ENCODE peak calls at places on chromosomes 11 and 22, in eight cellular contexts. X is naive thymus-derived CD4-positive, alpha-beta T cell; M is NCI-H345; Y is AG04449; V is GF-D8; P is T-helper 2 cell; F is ovary; E is activated CD8-positive, alpha-beta memory T cell treated with anti-CD3 and anti-CD28 coated beads, Interleukin-2, amount 50 U/mL, for 48 hours. N is an unnamed sample.

GRCh38 chr11:35483131-35483800 is 42.1 kb downstream of the PAMR1 start:
- DNase-seq in X (no peak), M (no peak), Y (peak), V (no peak), P (no peak), F (no peak), E (no peak), N (no peak)

GRCh38 chr11:6925636-6926207 is 504 bp upstream of the ZNF215 start:
- DNase-seq in X (no peak), M (peak), Y (no peak), V (no peak), P (no peak), F (no peak), E (no peak), N (no peak)

GRCh38 chr11:63805844-63806415 is 7.3 kb upstream of the SPINDOC start:
- DNase-seq in X (no peak), M (no peak), Y (no peak), V (no peak), P (no peak), F (no peak), E (no peak), N (no peak)

GRCh38 chr11:58390551-58391063 is 16.1 kb downstream of the OR5B3 start:
- DNase-seq in X (no peak), M (no peak), Y (no peak), V (no peak), P (no peak), F (no peak), E (no peak), N (no peak)

GRCh38 chr11:47443028-47443700 is 5.8 kb downstream of the RAPSN start:
- DNase-seq in X (no peak), M (peak), Y (no peak), V (no peak), P (no peak), F (no peak), E (no peak), N (no peak)

GRCh38 chr11:26753738-26754504 is 32.1 kb upstream of the SLC5A12 start:
- DNase-seq in X (no peak), M (peak), Y (peak), V (no peak), P (no peak), F (peak), E (no peak), N (peak)

GRCh38 chr22:21865041-21865440 is 2.4 kb downstream of the MAPK1 start:
- DNase-seq in X (no peak), M (no peak), Y (peak), V (no peak), P (no peak), F (peak), E (no peak), N (no peak)

GRCh38 chr11:88181776-88182175 is 6.5 kb upstream of the RAB38 start:
- DNase-seq in X (no peak), M (no peak), Y (no peak), V (no peak), P (no peak), F (no peak), E (no peak), N (no peak)

GRCh38 chr11:45097721-45098493 is 48.5 kb upstream of the PRDM11 start:
- DNase-seq in X (no peak), M (no peak), Y (no peak), V (no peak), P (no peak), F (peak), E (peak), N (no peak)

GRCh38 chr11:102430158-102430836 is 22.3 kb downstream of the TMEM123 start:
- DNase-seq in X (no peak), M (no peak), Y (no peak), V (peak), P (no peak), F (no peak), E (no peak), N (no peak)

GRCh38 chr11:28284206-28284605 is 176.0 kb downstream of the METTL15 start:
- DNase-seq in X (no peak), M (no peak), Y (peak), V (no peak), P (no peak), F (no peak), E (no peak), N (no peak)

GRCh38 chr11:48116843-48117242 is 99.8 kb upstream of the OR4B1 start:
- DNase-seq in X (no peak), M (no peak), Y (no peak), V (no peak), P (no peak), F (no peak), E (no peak), N (no peak)

GRCh38 chr11:42631223-42631843 is 680.5 kb upstream of the API5 start:
- DNase-seq in X (no peak), M (no peak), Y (no peak), V (no peak), P (no peak), F (no peak), E (no peak), N (no peak)

GRCh38 chr11:32307921-32308320 is 127.4 kb downstream of the WT1 start:
- DNase-seq in X (no peak), M (no peak), Y (no peak), V (no peak), P (no peak), F (no peak), E (no peak), N (no peak)

GRCh38 chr11:2439820-2440219 is 4.5 kb downstream of the TRPM5 start:
- DNase-seq in X (no peak), M (no peak), Y (no peak), V (no peak), P (no peak), F (no peak), E (no peak), N (no peak)

GRCh38 chr22:38462960-38463784 is 4.7 kb upstream of the KDELR3 start:
- DNase-seq in X (no peak), M (no peak), Y (no peak), V (no peak), P (no peak), F (no peak), E (no peak), N (no peak)

GRCh38 chr22:45129703-45130524 is 33.8 kb upstream of the NUP50 start:
- DNase-seq in X (no peak), M (no peak), Y (no peak), V (no peak), P (no peak), F (no peak), E (peak), N (no peak)

GRCh38 chr22:42076764-42077485 is 2.6 kb upstream of the SMDT1 start:
- DNase-seq in X (no peak), M (no peak), Y (no peak), V (no peak), P (no peak), F (no peak), E (peak), N (no peak)

GRCh38 chr22:27795053-27795452 is 6.5 kb downstream of the MN1 start:
- DNase-seq in X (no peak), M (no peak), Y (no peak), V (no peak), P (no peak), F (no peak), E (no peak), N (no peak)